ENCODE peak calls at places on chromosomes 5 and 9, in ten cellular contexts. One of them, this sample, is unnamed.
A peak's percentile ranks its signal among the peaks of the same experiment; 100 is the strongest.

GRCh38 chr5:1125030-1125357 is 13.1 kb upstream of the SLC12A7 start:
- DNase-seq in adrenal gland: peak; percentile 84
- DNase-seq in aorta: no peak
- DNase-seq in CD8-positive, alpha-beta memory T cell: no peak
- DNase-seq in right atrium auricular region: peak; percentile 81
- DNase-seq in naive thymus-derived CD4-positive, alpha-beta T cell: no peak
- DNase-seq in fibroblast of lung: peak; percentile 71
- DNase-seq in colonic mucosa: no peak
- DNase-seq in pancreas: peak; percentile 76
- DNase-seq in spleen: no peak
- DNase-seq in this sample: no peak

GRCh38 chr9:96654450-96655197 is 493 bp downstream of the PRXL2C start:
- DNase-seq in adrenal gland: peak; percentile 91
- DNase-seq in aorta: peak; percentile 92
- DNase-seq in CD8-positive, alpha-beta memory T cell: peak; percentile 90
- DNase-seq in right atrium auricular region: peak; percentile 90
- DNase-seq in naive thymus-derived CD4-positive, alpha-beta T cell: peak; percentile 84
- DNase-seq in fibroblast of lung: peak; percentile 86
- DNase-seq in colonic mucosa: peak; percentile 80
- DNase-seq in pancreas: peak; percentile 70
- DNase-seq in spleen: peak; percentile 91
- DNase-seq in this sample: peak; percentile 91

GRCh38 chr5:178207917-178208280 is 3.6 kb downstream of the HNRNPAB start:
- DNase-seq in adrenal gland: peak; percentile 50
- DNase-seq in aorta: no peak
- DNase-seq in CD8-positive, alpha-beta memory T cell: no peak
- DNase-seq in right atrium auricular region: no peak
- DNase-seq in naive thymus-derived CD4-positive, alpha-beta T cell: no peak
- DNase-seq in fibroblast of lung: no peak
- DNase-seq in colonic mucosa: peak; percentile 89
- DNase-seq in pancreas: no peak
- DNase-seq in spleen: peak; percentile 28
- DNase-seq in this sample: peak; percentile 43

GRCh38 chr5:176296-176823 is 14.9 kb upstream of the LRRC14B start:
- DNase-seq in adrenal gland: no peak
- DNase-seq in aorta: no peak
- DNase-seq in CD8-positive, alpha-beta memory T cell: no peak
- DNase-seq in right atrium auricular region: no peak
- DNase-seq in naive thymus-derived CD4-positive, alpha-beta T cell: no peak
- DNase-seq in fibroblast of lung: no peak
- DNase-seq in colonic mucosa: no peak
- DNase-seq in pancreas: no peak
- DNase-seq in spleen: peak; percentile 49
- DNase-seq in this sample: no peak

GRCh38 chr5:79109527-79110492 is 1.8 kb upstream of the BHMT start:
- DNase-seq in adrenal gland: no peak
- DNase-seq in aorta: no peak
- DNase-seq in CD8-positive, alpha-beta memory T cell: no peak
- DNase-seq in right atrium auricular region: no peak
- DNase-seq in naive thymus-derived CD4-positive, alpha-beta T cell: no peak
- DNase-seq in fibroblast of lung: no peak
- DNase-seq in colonic mucosa: peak; percentile 27
- DNase-seq in pancreas: peak; percentile 7
- DNase-seq in spleen: no peak
- DNase-seq in this sample: no peak

GRCh38 chr9:89473762-89474469 is 24.0 kb downstream of the SEMA4D start:
- DNase-seq in adrenal gland: no peak
- DNase-seq in aorta: no peak
- DNase-seq in CD8-positive, alpha-beta memory T cell: no peak
- DNase-seq in right atrium auricular region: no peak
- DNase-seq in naive thymus-derived CD4-positive, alpha-beta T cell: no peak
- DNase-seq in fibroblast of lung: peak; percentile 69
- DNase-seq in colonic mucosa: no peak
- DNase-seq in pancreas: no peak
- DNase-seq in spleen: no peak
- DNase-seq in this sample: no peak

GRCh38 chr5:1789838-1790462 is 9.7 kb downstream of the MRPL36 start:
- DNase-seq in adrenal gland: no peak
- DNase-seq in aorta: peak; percentile 21
- DNase-seq in CD8-positive, alpha-beta memory T cell: no peak
- DNase-seq in right atrium auricular region: no peak
- DNase-seq in naive thymus-derived CD4-positive, alpha-beta T cell: no peak
- DNase-seq in fibroblast of lung: peak; percentile 66
- DNase-seq in colonic mucosa: no peak
- DNase-seq in pancreas: no peak
- DNase-seq in spleen: no peak
- DNase-seq in this sample: peak; percentile 25

GRCh38 chr5:132824426-132824825 is 6.0 kb downstream of the SHROOM1 start:
- DNase-seq in adrenal gland: no peak
- DNase-seq in aorta: no peak
- DNase-seq in CD8-positive, alpha-beta memory T cell: no peak
- DNase-seq in right atrium auricular region: no peak
- DNase-seq in naive thymus-derived CD4-positive, alpha-beta T cell: no peak
- DNase-seq in fibroblast of lung: no peak
- DNase-seq in colonic mucosa: no peak
- DNase-seq in pancreas: no peak
- DNase-seq in spleen: no peak
- DNase-seq in this sample: no peak

GRCh38 chr9:3285365-3286161 is 240.2 kb downstream of the RFX3 start:
- DNase-seq in adrenal gland: no peak
- DNase-seq in aorta: no peak
- DNase-seq in CD8-positive, alpha-beta memory T cell: no peak
- DNase-seq in right atrium auricular region: no peak
- DNase-seq in naive thymus-derived CD4-positive, alpha-beta T cell: no peak
- DNase-seq in fibroblast of lung: no peak
- DNase-seq in colonic mucosa: no peak
- DNase-seq in pancreas: no peak
- DNase-seq in spleen: no peak
- DNase-seq in this sample: no peak

GRCh38 chr9:83240671-83241070 is 177.7 kb upstream of the RASEF start:
- DNase-seq in adrenal gland: no peak
- DNase-seq in aorta: no peak
- DNase-seq in CD8-positive, alpha-beta memory T cell: no peak
- DNase-seq in right atrium auricular region: no peak
- DNase-seq in naive thymus-derived CD4-positive, alpha-beta T cell: no peak
- DNase-seq in fibroblast of lung: no peak
- DNase-seq in colonic mucosa: no peak
- DNase-seq in pancreas: no peak
- DNase-seq in spleen: no peak
- DNase-seq in this sample: no peak

GRCh38 chr9:136140966-136141365 is 22.3 kb upstream of the TMEM250 start:
- DNase-seq in adrenal gland: no peak
- DNase-seq in aorta: peak; percentile 40
- DNase-seq in CD8-positive, alpha-beta memory T cell: no peak
- DNase-seq in right atrium auricular region: no peak
- DNase-seq in naive thymus-derived CD4-positive, alpha-beta T cell: no peak
- DNase-seq in fibroblast of lung: peak; percentile 29
- DNase-seq in colonic mucosa: no peak
- DNase-seq in pancreas: no peak
- DNase-seq in spleen: no peak
- DNase-seq in this sample: no peak

GRCh38 chr5:15748266-15748665 is 248.3 kb downstream of the FBXL7 start:
- DNase-seq in adrenal gland: no peak
- DNase-seq in aorta: no peak
- DNase-seq in CD8-positive, alpha-beta memory T cell: no peak
- DNase-seq in right atrium auricular region: no peak
- DNase-seq in naive thymus-derived CD4-positive, alpha-beta T cell: no peak
- DNase-seq in fibroblast of lung: no peak
- DNase-seq in colonic mucosa: no peak
- DNase-seq in pancreas: no peak
- DNase-seq in spleen: no peak
- DNase-seq in this sample: no peak

GRCh38 chr9:1273859-1274258 is 223.7 kb downstream of the DMRT2 start:
- DNase-seq in adrenal gland: no peak
- DNase-seq in aorta: no peak
- DNase-seq in CD8-positive, alpha-beta memory T cell: no peak
- DNase-seq in right atrium auricular region: no peak
- DNase-seq in naive thymus-derived CD4-positive, alpha-beta T cell: no peak
- DNase-seq in fibroblast of lung: no peak
- DNase-seq in colonic mucosa: no peak
- DNase-seq in pancreas: no peak
- DNase-seq in spleen: no peak
- DNase-seq in this sample: no peak

GRCh38 chr5:94778299-94778698 is 159.8 kb downstream of the SLF1 start:
- DNase-seq in adrenal gland: no peak
- DNase-seq in aorta: no peak
- DNase-seq in CD8-positive, alpha-beta memory T cell: no peak
- DNase-seq in right atrium auricular region: no peak
- DNase-seq in naive thymus-derived CD4-positive, alpha-beta T cell: no peak
- DNase-seq in fibroblast of lung: no peak
- DNase-seq in colonic mucosa: no peak
- DNase-seq in pancreas: no peak
- DNase-seq in spleen: no peak
- DNase-seq in this sample: no peak

GRCh38 chr5:149432861-149433462 is 53.9 kb upstream of the IL17B start:
- DNase-seq in adrenal gland: no peak
- DNase-seq in aorta: peak; percentile 77
- DNase-seq in CD8-positive, alpha-beta memory T cell: no peak
- DNase-seq in right atrium auricular region: no peak
- DNase-seq in naive thymus-derived CD4-positive, alpha-beta T cell: no peak
- DNase-seq in fibroblast of lung: no peak
- DNase-seq in colonic mucosa: no peak
- DNase-seq in pancreas: no peak
- DNase-seq in spleen: no peak
- DNase-seq in this sample: no peak
- H3K27ac ChIP-seq in adrenal gland: no peak overlapping the region
- H3K27ac ChIP-seq in aorta: no peak overlapping the region
- H3K27ac ChIP-seq in CD8-positive, alpha-beta memory T cell: no peak overlapping the region
- H3K27ac ChIP-seq in right atrium auricular region: peak overlapping the region; percentile 97
- H3K27ac ChIP-seq in naive thymus-derived CD4-positive, alpha-beta T cell: no peak overlapping the region
- H3K27ac ChIP-seq in fibroblast of lung: no peak overlapping the region
- H3K27ac ChIP-seq in colonic mucosa: no peak overlapping the region
- H3K27ac ChIP-seq in pancreas: no peak overlapping the region
- H3K27ac ChIP-seq in spleen: no peak overlapping the region
- H3K27ac ChIP-seq in this sample: no peak overlapping the region

DNA sequence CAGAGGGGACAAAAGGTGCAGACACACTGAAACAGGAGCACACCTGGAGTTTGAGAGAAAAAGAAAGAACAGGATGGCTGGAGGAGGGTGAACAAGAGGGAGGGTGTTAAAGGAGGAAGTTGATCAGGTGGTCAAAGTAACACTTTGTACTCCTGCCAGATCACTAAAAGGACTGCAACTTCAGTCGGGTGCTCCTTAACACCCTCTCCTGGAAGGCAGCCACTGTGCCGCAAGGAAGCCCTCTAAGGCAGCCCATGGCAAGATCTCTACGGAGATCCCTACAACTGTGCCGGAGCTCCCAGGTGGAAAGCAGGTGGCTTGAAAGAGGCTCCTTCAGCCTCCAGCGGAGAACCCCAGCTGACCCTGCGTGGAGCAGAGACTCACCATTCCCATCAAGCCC is 124.4 kb upstream of the MSX2 start:
- DNase-seq in adrenal gland: no peak
- DNase-seq in aorta: no peak
- DNase-seq in CD8-positive, alpha-beta memory T cell: no peak
- DNase-seq in right atrium auricular region: no peak
- DNase-seq in naive thymus-derived CD4-positive, alpha-beta T cell: no peak
- DNase-seq in fibroblast of lung: no peak
- DNase-seq in colonic mucosa: no peak
- DNase-seq in pancreas: no peak
- DNase-seq in spleen: no peak
- DNase-seq in this sample: no peak
- H3K4me3 ChIP-seq in adrenal gland: no peak overlapping the region
- H3K4me3 ChIP-seq in aorta: no peak overlapping the region
- H3K4me3 ChIP-seq in CD8-positive, alpha-beta memory T cell: no peak overlapping the region
- H3K4me3 ChIP-seq in right atrium auricular region: no peak overlapping the region
- H3K4me3 ChIP-seq in naive thymus-derived CD4-positive, alpha-beta T cell: no peak overlapping the region
- H3K4me3 ChIP-seq in fibroblast of lung: no peak overlapping the region
- H3K4me3 ChIP-seq in colonic mucosa: no peak overlapping the region
- H3K4me3 ChIP-seq in pancreas: no peak overlapping the region
- H3K4me3 ChIP-seq in spleen: no peak overlapping the region
- H3K4me3 ChIP-seq in this sample: no peak overlapping the region

DNA sequence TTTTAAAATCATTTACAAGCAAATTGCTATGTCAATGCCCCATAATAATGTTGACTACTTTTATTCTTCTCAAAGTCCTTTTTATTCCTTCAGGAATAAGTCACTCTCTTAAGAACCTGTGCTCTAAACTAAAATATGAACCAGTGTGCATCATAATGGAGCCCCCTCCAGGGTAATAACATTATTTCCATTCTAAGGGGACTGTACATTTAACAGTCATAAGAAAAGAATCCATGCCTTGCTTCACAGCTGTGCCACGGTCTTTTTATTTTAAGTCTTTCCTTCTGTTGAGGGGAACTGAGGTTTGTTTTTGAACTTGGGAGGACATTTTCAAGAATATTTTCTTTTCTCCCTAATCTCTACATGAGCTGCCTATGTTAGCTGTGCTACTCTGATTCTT is 297.6 kb downstream of the MAN2A1 start:
- DNase-seq in adrenal gland: no peak
- DNase-seq in aorta: no peak
- DNase-seq in CD8-positive, alpha-beta memory T cell: no peak
- DNase-seq in right atrium auricular region: no peak
- DNase-seq in naive thymus-derived CD4-positive, alpha-beta T cell: no peak
- DNase-seq in fibroblast of lung: no peak
- DNase-seq in colonic mucosa: no peak
- DNase-seq in pancreas: no peak
- DNase-seq in spleen: no peak
- DNase-seq in this sample: no peak
- H3K27ac ChIP-seq in adrenal gland: no peak overlapping the region
- H3K27ac ChIP-seq in aorta: peak overlapping the region; percentile 98
- H3K27ac ChIP-seq in CD8-positive, alpha-beta memory T cell: no peak overlapping the region
- H3K27ac ChIP-seq in right atrium auricular region: peak overlapping the region; percentile 3
- H3K27ac ChIP-seq in naive thymus-derived CD4-positive, alpha-beta T cell: no peak overlapping the region
- H3K27ac ChIP-seq in fibroblast of lung: no peak overlapping the region
- H3K27ac ChIP-seq in colonic mucosa: no peak overlapping the region
- H3K27ac ChIP-seq in pancreas: no peak overlapping the region
- H3K27ac ChIP-seq in spleen: no peak overlapping the region
- H3K27ac ChIP-seq in this sample: no peak overlapping the region

GRCh38 chr5:12626556-12626955 is 722.3 kb upstream of the CTNND2 start:
- DNase-seq in adrenal gland: no peak
- DNase-seq in aorta: no peak
- DNase-seq in CD8-positive, alpha-beta memory T cell: no peak
- DNase-seq in right atrium auricular region: no peak
- DNase-seq in naive thymus-derived CD4-positive, alpha-beta T cell: no peak
- DNase-seq in fibroblast of lung: no peak
- DNase-seq in colonic mucosa: no peak
- DNase-seq in pancreas: no peak
- DNase-seq in spleen: no peak
- DNase-seq in this sample: no peak
- H3K4me3 ChIP-seq in adrenal gland: no peak overlapping the region
- H3K4me3 ChIP-seq in aorta: no peak overlapping the region
- H3K4me3 ChIP-seq in CD8-positive, alpha-beta memory T cell: no peak overlapping the region
- H3K4me3 ChIP-seq in right atrium auricular region: no peak overlapping the region
- H3K4me3 ChIP-seq in naive thymus-derived CD4-positive, alpha-beta T cell: no peak overlapping the region
- H3K4me3 ChIP-seq in fibroblast of lung: no peak overlapping the region
- H3K4me3 ChIP-seq in colonic mucosa: no peak overlapping the region
- H3K4me3 ChIP-seq in pancreas: no peak overlapping the region
- H3K4me3 ChIP-seq in spleen: no peak overlapping the region
- H3K4me3 ChIP-seq in this sample: no peak overlapping the region

This sample was measured in suprapubic skin.